ENCODE peak calls at places on chromosomes 16 and 17, in nine cellular contexts. One of them, this sample, is unnamed.

GRCh38 chr16:2512920-2513404 is 790 bp upstream of the ATP6V0C start:
- DNase-seq in neural progenitor cell: peak; percentile 67
- DNase-seq in A549: no peak
- DNase-seq in thoracic aorta: no peak
- DNase-seq in mesendoderm: peak; percentile 53
- DNase-seq in neuronal stem cell: no peak
- DNase-seq in upper lobe of left lung: peak; percentile 73
- DNase-seq in SK-N-SH: peak; percentile 58
- DNase-seq in GM23338: peak; percentile 76
- DNase-seq in this sample: no peak

GRCh38 chr16:71367243-71367976 is 8.9 kb downstream of the CALB2 start:
- DNase-seq in neural progenitor cell: peak; percentile 89
- DNase-seq in thoracic aorta: no peak
- DNase-seq in SK-N-SH: peak; percentile 82
- DNase-seq in mesendoderm: peak; percentile 95
- DNase-seq in GM23338: peak; percentile 94
- DNase-seq in A549: peak; percentile 73
- DNase-seq in upper lobe of left lung: no peak
- DNase-seq in neuronal stem cell: peak; percentile 60
- DNase-seq in this sample: peak; percentile 74

GRCh38 chr16:6695666-6696065 is 637.0 kb upstream of the RBFOX1 start:
- DNase-seq in GM23338: no peak
- DNase-seq in neural progenitor cell: no peak
- DNase-seq in neuronal stem cell: no peak
- DNase-seq in A549: no peak
- DNase-seq in SK-N-SH: no peak
- DNase-seq in mesendoderm: no peak
- DNase-seq in upper lobe of left lung: no peak
- DNase-seq in thoracic aorta: no peak
- DNase-seq in this sample: no peak

GRCh38 chr16:78292726-78293380 is 193.4 kb downstream of the WWOX start:
- DNase-seq in neural progenitor cell: no peak
- DNase-seq in neuronal stem cell: no peak
- DNase-seq in mesendoderm: no peak
- DNase-seq in SK-N-SH: no peak
- DNase-seq in thoracic aorta: no peak
- DNase-seq in GM23338: no peak
- DNase-seq in A549: no peak
- DNase-seq in upper lobe of left lung: no peak
- DNase-seq in this sample: no peak

GRCh38 chr16:14199624-14200023 is 128.5 kb downstream of the MRTFB start:
- DNase-seq in A549: no peak
- DNase-seq in GM23338: no peak
- DNase-seq in SK-N-SH: no peak
- DNase-seq in neural progenitor cell: no peak
- DNase-seq in mesendoderm: no peak
- DNase-seq in neuronal stem cell: no peak
- DNase-seq in upper lobe of left lung: no peak
- DNase-seq in thoracic aorta: no peak
- DNase-seq in this sample: no peak

GRCh38 chr17:34117811-34118210 is 137.3 kb upstream of the CCL2 start:
- DNase-seq in A549: no peak
- DNase-seq in SK-N-SH: no peak
- DNase-seq in neuronal stem cell: no peak
- DNase-seq in thoracic aorta: no peak
- DNase-seq in mesendoderm: peak; percentile 58
- DNase-seq in GM23338: no peak
- DNase-seq in upper lobe of left lung: no peak
- DNase-seq in neural progenitor cell: no peak
- DNase-seq in this sample: no peak

GRCh38 chr16:16797239-16797638 is 418.3 kb downstream of the NPIPA7 start:
- DNase-seq in mesendoderm: peak; percentile 35
- DNase-seq in thoracic aorta: no peak
- DNase-seq in upper lobe of left lung: no peak
- DNase-seq in GM23338: peak; percentile 72
- DNase-seq in A549: no peak
- DNase-seq in SK-N-SH: no peak
- DNase-seq in neural progenitor cell: peak; percentile 59
- DNase-seq in neuronal stem cell: peak; percentile 32
- DNase-seq in this sample: no peak

GRCh38 chr16:68993885-68994284 is 111.6 kb upstream of the HAS3 start:
- DNase-seq in thoracic aorta: no peak
- DNase-seq in upper lobe of left lung: no peak
- DNase-seq in mesendoderm: no peak
- DNase-seq in A549: peak; percentile 90
- DNase-seq in neural progenitor cell: no peak
- DNase-seq in GM23338: no peak
- DNase-seq in neuronal stem cell: no peak
- DNase-seq in SK-N-SH: no peak
- DNase-seq in this sample: peak; percentile 79

GRCh38 chr16:30728904-30729672 is 19.1 kb upstream of the PHKG2 start:
- DNase-seq in neuronal stem cell: no peak
- DNase-seq in GM23338: peak; percentile 12
- DNase-seq in thoracic aorta: no peak
- DNase-seq in A549: no peak
- DNase-seq in neural progenitor cell: no peak
- DNase-seq in upper lobe of left lung: no peak
- DNase-seq in mesendoderm: no peak
- DNase-seq in SK-N-SH: no peak
- DNase-seq in this sample: no peak

GRCh38 chr17:67132366-67132765 is 88.0 kb downstream of the CACNG1 start:
- DNase-seq in GM23338: no peak
- DNase-seq in SK-N-SH: no peak
- DNase-seq in neuronal stem cell: no peak
- DNase-seq in A549: no peak
- DNase-seq in thoracic aorta: no peak
- DNase-seq in upper lobe of left lung: no peak
- DNase-seq in mesendoderm: no peak
- DNase-seq in neural progenitor cell: no peak
- DNase-seq in this sample: no peak

GRCh38 chr16:4425378-4426020 is at the start of gene DNAJA3:
- DNase-seq in thoracic aorta: peak; percentile 81
- DNase-seq in SK-N-SH: peak; percentile 98
- DNase-seq in A549: peak; percentile 98
- DNase-seq in GM23338: peak; percentile 93
- DNase-seq in neuronal stem cell: peak; percentile 93
- DNase-seq in neural progenitor cell: peak; percentile 98
- DNase-seq in upper lobe of left lung: peak; percentile 99
- DNase-seq in mesendoderm: peak; percentile 97
- DNase-seq in this sample: peak; percentile 95

GRCh38 chr16:90031931-90032663 is 12.8 kb upstream of the DBNDD1 start:
- DNase-seq in upper lobe of left lung: no peak
- DNase-seq in thoracic aorta: no peak
- DNase-seq in GM23338: no peak
- DNase-seq in A549: no peak
- DNase-seq in SK-N-SH: peak; percentile 78
- DNase-seq in neuronal stem cell: no peak
- DNase-seq in mesendoderm: no peak
- DNase-seq in neural progenitor cell: no peak
- DNase-seq in this sample: peak; percentile 70

GRCh38 chr16:19879241-19879792 is 5.3 kb downstream of the GPRC5B start:
- DNase-seq in A549: peak; percentile 24
- DNase-seq in neural progenitor cell: peak; percentile 60
- DNase-seq in mesendoderm: peak; percentile 75
- DNase-seq in SK-N-SH: peak; percentile 42
- DNase-seq in upper lobe of left lung: no peak
- DNase-seq in neuronal stem cell: no peak
- DNase-seq in thoracic aorta: no peak
- DNase-seq in GM23338: peak; percentile 77
- DNase-seq in this sample: no peak

DNA sequence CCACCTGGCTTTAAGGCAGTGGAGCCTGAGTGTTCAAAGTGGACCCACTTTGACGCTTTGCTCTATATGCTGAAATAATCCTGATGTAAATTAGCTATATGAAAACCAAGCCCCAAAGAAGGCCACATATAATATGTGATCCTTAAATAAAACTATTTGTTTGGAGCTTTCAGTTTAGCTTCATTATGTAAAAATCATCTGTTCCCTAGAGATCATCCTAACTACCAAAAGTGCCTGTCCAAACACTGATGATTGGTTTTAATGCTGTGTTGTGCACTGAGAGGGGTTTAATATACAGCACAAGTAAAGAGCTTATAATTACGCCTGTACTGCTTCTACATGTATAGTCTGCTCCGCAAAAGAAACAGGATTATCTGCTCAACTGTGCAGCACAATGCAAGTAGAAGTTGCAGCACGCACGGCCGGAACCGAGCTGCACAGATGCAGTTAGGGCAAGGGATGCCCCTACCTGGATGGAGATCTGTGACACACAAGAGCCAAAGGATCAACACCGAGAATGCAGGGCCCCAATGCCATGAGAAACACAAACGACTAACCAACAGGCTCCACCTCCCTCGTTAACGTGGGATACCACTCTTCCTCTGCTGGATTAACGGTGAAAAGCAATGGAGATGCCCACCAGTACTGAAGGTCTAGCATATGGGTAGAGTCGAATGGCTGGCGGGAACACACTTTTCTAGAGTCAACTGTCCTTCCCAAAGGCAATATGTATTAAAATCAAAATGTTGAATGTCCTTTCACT is 20.5 kb downstream of the USP7 start:
- DNase-seq in neural progenitor cell: peak; percentile 28
- DNase-seq in SK-N-SH: no peak
- DNase-seq in upper lobe of left lung: no peak
- DNase-seq in mesendoderm: peak; percentile 25
- DNase-seq in thoracic aorta: no peak
- DNase-seq in GM23338: no peak
- DNase-seq in neuronal stem cell: no peak
- DNase-seq in A549: no peak
- DNase-seq in this sample: no peak
- H3K4me1 ChIP-seq in neural progenitor cell: peaks cover 23% of the 10 kb centered on the region
- H3K4me1 ChIP-seq in SK-N-SH: no peaks in the 10 kb centered on the region
- H3K4me1 ChIP-seq in upper lobe of left lung: peaks cover 65% of the 10 kb centered on the region
- H3K4me1 ChIP-seq in mesendoderm: peaks cover 2% of the 10 kb centered on the region
- H3K4me1 ChIP-seq in thoracic aorta: peaks cover 75% of the 10 kb centered on the region
- H3K4me1 ChIP-seq in GM23338: peaks cover 70% of the 10 kb centered on the region
- H3K4me1 ChIP-seq in neuronal stem cell: peaks cover 16% of the 10 kb centered on the region
- H3K4me1 ChIP-seq in A549: peaks cover 5% of the 10 kb centered on the region
- H3K4me1 ChIP-seq in this sample: peaks cover 11% of the 10 kb centered on the region

GRCh38 chr17:40097087-40097486 is 3.3 kb downstream of the NR1D1 start:
- DNase-seq in mesendoderm: no peak
- DNase-seq in SK-N-SH: no peak
- DNase-seq in neural progenitor cell: no peak
- DNase-seq in A549: no peak
- DNase-seq in upper lobe of left lung: no peak
- DNase-seq in thoracic aorta: no peak
- DNase-seq in GM23338: no peak
- DNase-seq in neuronal stem cell: no peak
- DNase-seq in this sample: no peak

GRCh38 chr17:40095944-40096791 is 4.2 kb downstream of the NR1D1 start:
- DNase-seq in neural progenitor cell: no peak
- DNase-seq in thoracic aorta: no peak
- DNase-seq in A549: no peak
- DNase-seq in SK-N-SH: no peak
- DNase-seq in neuronal stem cell: no peak
- DNase-seq in upper lobe of left lung: no peak
- DNase-seq in GM23338: no peak
- DNase-seq in mesendoderm: no peak
- DNase-seq in this sample: no peak

GRCh38 chr17:40099627-40100418 is 566 bp downstream of the NR1D1 start:
- DNase-seq in SK-N-SH: no peak
- DNase-seq in GM23338: no peak
- DNase-seq in mesendoderm: no peak
- DNase-seq in neural progenitor cell: no peak
- DNase-seq in neuronal stem cell: no peak
- DNase-seq in upper lobe of left lung: no peak
- DNase-seq in thoracic aorta: no peak
- DNase-seq in A549: no peak
- DNase-seq in this sample: no peak

GRCh38 chr17:40098846-40099626 is 1.4 kb downstream of the NR1D1 start:
- DNase-seq in A549: peak; percentile 99
- DNase-seq in neural progenitor cell: peak; percentile 95
- DNase-seq in thoracic aorta: peak; percentile 99
- DNase-seq in mesendoderm: peak; percentile 99
- DNase-seq in GM23338: peak; percentile 99
- DNase-seq in neuronal stem cell: peak; percentile 84
- DNase-seq in SK-N-SH: peak; percentile 97
- DNase-seq in upper lobe of left lung: peak; percentile 100
- DNase-seq in this sample: peak; percentile 100

DNA sequence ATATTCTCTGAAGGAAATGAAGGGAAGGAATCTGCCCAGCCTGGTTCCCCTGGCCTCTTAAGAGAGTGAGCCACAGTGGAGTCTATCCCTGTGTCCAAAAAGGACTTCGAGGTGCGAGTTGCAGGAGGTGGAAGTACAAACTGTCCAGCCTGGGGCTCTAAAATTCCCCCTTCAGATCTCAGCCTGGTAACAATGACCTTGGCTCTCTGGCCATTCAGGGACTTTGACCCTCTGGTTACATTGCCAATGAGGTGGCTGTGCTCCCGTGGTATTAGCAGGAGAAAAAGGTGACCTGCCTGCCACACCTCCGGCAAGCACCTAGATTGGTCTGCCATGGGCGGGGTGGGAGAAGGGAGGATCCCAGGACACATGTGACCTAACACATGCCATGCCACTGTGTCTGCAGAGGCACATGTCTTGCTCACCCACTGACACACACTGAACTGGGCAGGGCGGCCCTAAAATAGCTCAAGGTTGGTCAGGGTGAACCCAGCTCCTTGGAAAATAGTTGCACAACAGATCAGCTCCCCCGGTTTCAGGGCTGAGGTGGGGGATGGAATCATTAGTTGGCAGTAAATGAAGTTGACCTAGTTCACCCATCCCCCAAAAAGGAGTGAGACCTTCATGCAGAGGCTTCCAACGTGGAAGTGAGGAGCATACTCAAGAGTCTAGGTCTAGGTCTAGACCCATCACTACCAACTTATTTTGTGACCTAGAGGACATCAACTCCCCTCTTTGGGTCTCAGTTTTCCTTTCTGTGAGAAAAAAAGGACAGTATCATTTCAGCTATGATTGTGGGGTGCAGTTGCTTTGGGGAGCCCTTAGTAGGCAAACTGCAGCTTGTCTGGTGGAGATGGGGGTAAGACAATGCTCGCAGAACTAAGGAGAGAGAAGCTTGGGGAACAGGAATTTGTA is 2.2 kb downstream of the NR1D1 start:
- DNase-seq in A549: no peak
- DNase-seq in SK-N-SH: no peak
- DNase-seq in neural progenitor cell: no peak
- DNase-seq in upper lobe of left lung: no peak
- DNase-seq in thoracic aorta: peak; percentile 66
- DNase-seq in neuronal stem cell: no peak
- DNase-seq in mesendoderm: no peak
- DNase-seq in GM23338: no peak
- DNase-seq in this sample: no peak
- H3K4me1 ChIP-seq in A549: peaks cover 45% of the 10 kb centered on the region
- H3K4me1 ChIP-seq in SK-N-SH: peaks cover 13% of the 10 kb centered on the region
- H3K4me1 ChIP-seq in neural progenitor cell: peaks cover 17% of the 10 kb centered on the region
- H3K4me1 ChIP-seq in upper lobe of left lung: peaks cover 69% of the 10 kb centered on the region
- H3K4me1 ChIP-seq in thoracic aorta: peaks cover 76% of the 10 kb centered on the region
- H3K4me1 ChIP-seq in neuronal stem cell: peaks cover 22% of the 10 kb centered on the region
- H3K4me1 ChIP-seq in mesendoderm: peaks cover 14% of the 10 kb centered on the region
- H3K4me1 ChIP-seq in GM23338: peaks cover 38% of the 10 kb centered on the region
- H3K4me1 ChIP-seq in this sample: peaks cover 20% of the 10 kb centered on the region

GRCh38 chr16:88925540-88925887 is 51.5 kb downstream of the CBFA2T3 start:
- DNase-seq in SK-N-SH: no peak
- DNase-seq in mesendoderm: no peak
- DNase-seq in neural progenitor cell: no peak
- DNase-seq in upper lobe of left lung: peak; percentile 56
- DNase-seq in neuronal stem cell: no peak
- DNase-seq in thoracic aorta: no peak
- DNase-seq in A549: no peak
- DNase-seq in GM23338: no peak
- DNase-seq in this sample: no peak
- H3K4me1 ChIP-seq in SK-N-SH: peaks cover 18% of the 10 kb centered on the region
- H3K4me1 ChIP-seq in mesendoderm: no peaks in the 10 kb centered on the region
- H3K4me1 ChIP-seq in neural progenitor cell: peaks cover 14% of the 10 kb centered on the region
- H3K4me1 ChIP-seq in upper lobe of left lung: peaks cover 26% of the 10 kb centered on the region
- H3K4me1 ChIP-seq in neuronal stem cell: peaks cover 34% of the 10 kb centered on the region
- H3K4me1 ChIP-seq in thoracic aorta: peaks cover 34% of the 10 kb centered on the region
- H3K4me1 ChIP-seq in A549: peaks cover 20% of the 10 kb centered on the region
- H3K4me1 ChIP-seq in GM23338: no peaks in the 10 kb centered on the region
- H3K4me1 ChIP-seq in this sample: no peaks in the 10 kb centered on the region

GRCh38 chr17:36195474-36196098 is 972 bp downstream of the CCL3L1 start:
- DNase-seq in A549: no peak
- DNase-seq in thoracic aorta: no peak
- DNase-seq in neural progenitor cell: no peak
- DNase-seq in GM23338: peak; percentile 24
- DNase-seq in upper lobe of left lung: no peak
- DNase-seq in SK-N-SH: no peak
- DNase-seq in mesendoderm: peak; percentile 77
- DNase-seq in neuronal stem cell: no peak
- DNase-seq in this sample: no peak
- H3K4me1 ChIP-seq in A549: peaks cover 10% of the 10 kb centered on the region
- H3K4me1 ChIP-seq in thoracic aorta: peaks cover 4% of the 10 kb centered on the region
- H3K4me1 ChIP-seq in neural progenitor cell: peaks cover 5% of the 10 kb centered on the region
- H3K4me1 ChIP-seq in GM23338: peaks cover 6% of the 10 kb centered on the region
- H3K4me1 ChIP-seq in upper lobe of left lung: no peaks in the 10 kb centered on the region
- H3K4me1 ChIP-seq in SK-N-SH: no peaks in the 10 kb centered on the region
- H3K4me1 ChIP-seq in mesendoderm: peaks cover 8% of the 10 kb centered on the region
- H3K4me1 ChIP-seq in neuronal stem cell: peaks cover 2% of the 10 kb centered on the region
- H3K4me1 ChIP-seq in this sample: no peaks in the 10 kb centered on the region